ENCODE peak calls at places on chromosomes 13 and 19, in six cellular contexts. One of them, this sample, is unnamed.

GRCh38 chr13:98349731-98350305 is 172.7 kb upstream of the RNF113B start:
- DNase-seq in K562: peak
- DNase-seq in H1: no peak
- DNase-seq in GM12878: no peak
- DNase-seq in HepG2: peak
- DNase-seq in GM12892: no peak
- DNase-seq in this sample: no peak

GRCh38 chr19:44998025-44998424 is 3.2 kb upstream of the RELB start:
- DNase-seq in K562: no peak
- DNase-seq in H1: no peak
- DNase-seq in GM12878: no peak
- DNase-seq in HepG2: no peak
- DNase-seq in GM12892: no peak
- DNase-seq in this sample: no peak

GRCh38 chr13:35927554-35927953 is 203.6 kb downstream of the DCLK1 start:
- DNase-seq in K562: no peak
- DNase-seq in H1: no peak
- DNase-seq in GM12878: no peak
- DNase-seq in HepG2: no peak
- DNase-seq in GM12892: no peak
- DNase-seq in this sample: no peak

GRCh38 chr13:77386880-77387606 is 60.1 kb upstream of the MYCBP2 start:
- DNase-seq in K562: no peak
- DNase-seq in H1: no peak
- DNase-seq in GM12878: no peak
- DNase-seq in HepG2: no peak
- DNase-seq in GM12892: no peak
- DNase-seq in this sample: no peak

GRCh38 chr19:14459703-14460102 is 15.5 kb downstream of the PTGER1 start:
- DNase-seq in K562: no peak
- DNase-seq in H1: no peak
- DNase-seq in GM12878: no peak
- DNase-seq in HepG2: no peak
- DNase-seq in GM12892: no peak
- DNase-seq in this sample: no peak

GRCh38 chr19:54209748-54210494 is 9.3 kb downstream of the RPS9 start:
- DNase-seq in K562: peak
- DNase-seq in H1: no peak
- DNase-seq in GM12878: no peak
- DNase-seq in HepG2: peak
- DNase-seq in GM12892: no peak
- DNase-seq in this sample: no peak

GRCh38 chr13:23628250-23628649 is 58.0 kb downstream of the TNFRSF19 start:
- DNase-seq in K562: no peak
- DNase-seq in H1: no peak
- DNase-seq in GM12878: no peak
- DNase-seq in HepG2: no peak
- DNase-seq in GM12892: no peak
- DNase-seq in this sample: no peak

GRCh38 chr13:48559638-48560320 is 26.9 kb upstream of the RCBTB2 start:
- DNase-seq in K562: peak
- DNase-seq in H1: no peak
- DNase-seq in GM12878: no peak
- DNase-seq in HepG2: no peak
- DNase-seq in GM12892: no peak
- DNase-seq in this sample: no peak

GRCh38 chr13:28478127-28478526 is 16.8 kb downstream of the FLT1 start:
- DNase-seq in K562: no peak
- DNase-seq in H1: no peak
- DNase-seq in GM12878: no peak
- DNase-seq in HepG2: no peak
- DNase-seq in GM12892: no peak
- DNase-seq in this sample: no peak

GRCh38 chr13:53782400-53783030 is 753.9 kb downstream of the OLFM4 start:
- DNase-seq in K562: peak
- DNase-seq in H1: no peak
- DNase-seq in GM12878: peak
- DNase-seq in HepG2: peak
- DNase-seq in GM12892: no peak
- DNase-seq in this sample: peak

GRCh38 chr13:88824218-88824617 is 1153.0 kb downstream of the SLITRK5 start:
- DNase-seq in K562: no peak
- DNase-seq in H1: no peak
- DNase-seq in GM12878: no peak
- DNase-seq in HepG2: no peak
- DNase-seq in GM12892: no peak
- DNase-seq in this sample: no peak

GRCh38 chr13:31050486-31051400 is 111.0 kb downstream of the HSPH1 start:
- DNase-seq in K562: no peak
- DNase-seq in H1: no peak
- DNase-seq in GM12878: no peak
- DNase-seq in HepG2: no peak
- DNase-seq in GM12892: no peak
- DNase-seq in this sample: no peak

GRCh38 chr13:63773476-63773875 is 2357.8 kb upstream of the PCDH20 start:
- DNase-seq in K562: no peak
- DNase-seq in H1: no peak
- DNase-seq in GM12878: no peak
- DNase-seq in HepG2: no peak
- DNase-seq in GM12892: no peak
- DNase-seq in this sample: no peak

GRCh38 chr13:99829156-99829555 is 142.4 kb downstream of the ZIC5 start:
- DNase-seq in K562: no peak
- DNase-seq in H1: no peak
- DNase-seq in GM12878: no peak
- DNase-seq in HepG2: no peak
- DNase-seq in GM12892: no peak
- DNase-seq in this sample: no peak

GRCh38 chr19:31175564-31176348 is 173.5 kb downstream of the TSHZ3 start:
- DNase-seq in K562: no peak
- DNase-seq in H1: no peak
- DNase-seq in GM12878: no peak
- DNase-seq in HepG2: no peak
- DNase-seq in GM12892: no peak
- DNase-seq in this sample: no peak

GRCh38 chr13:27619711-27620376 is 485 bp downstream of the LNX2 start:
- DNase-seq in K562: peak
- DNase-seq in H1: no peak
- DNase-seq in GM12878: no peak
- DNase-seq in HepG2: peak
- DNase-seq in GM12892: peak
- DNase-seq in this sample: peak

GRCh38 chr13:44726777-44727176 is 150.6 kb upstream of the TSC22D1 start:
- DNase-seq in K562: no peak
- DNase-seq in H1: no peak
- DNase-seq in GM12878: no peak
- DNase-seq in HepG2: no peak
- DNase-seq in GM12892: no peak
- DNase-seq in this sample: no peak

GRCh38 chr19:55667958-55668357 is 7.1 kb upstream of the EPN1 start:
- DNase-seq in K562: no peak
- DNase-seq in H1: no peak
- DNase-seq in GM12878: no peak
- DNase-seq in HepG2: no peak
- DNase-seq in GM12892: no peak
- DNase-seq in this sample: no peak

GRCh38 chr19:41409288-41409687 is 11.7 kb downstream of the BCKDHA start:
- DNase-seq in K562: peak
- DNase-seq in H1: no peak
- DNase-seq in GM12878: no peak
- DNase-seq in HepG2: peak
- DNase-seq in GM12892: no peak
- DNase-seq in this sample: no peak

GRCh38 chr19:38880076-38880881 is 2.2 kb upstream of the RINL start:
- DNase-seq in K562: no peak
- DNase-seq in H1: no peak
- DNase-seq in GM12878: no peak
- DNase-seq in HepG2: no peak
- DNase-seq in GM12892: no peak
- DNase-seq in this sample: no peak

GRCh38 chr19:38880882-38881609 is 3.0 kb upstream of the RINL start:
- DNase-seq in K562: no peak
- DNase-seq in H1: no peak
- DNase-seq in GM12878: no peak
- DNase-seq in HepG2: no peak
- DNase-seq in GM12892: no peak
- DNase-seq in this sample: no peak

GRCh38 chr19:38879400-38879751 is 1.3 kb upstream of the RINL start:
- DNase-seq in K562: no peak
- DNase-seq in H1: no peak
- DNase-seq in GM12878: no peak
- DNase-seq in HepG2: no peak
- DNase-seq in GM12892: no peak
- DNase-seq in this sample: no peak

GRCh38 chr19:38878575-38879399 is 712 bp upstream of the RINL start:
- DNase-seq in K562: no peak
- DNase-seq in H1: no peak
- DNase-seq in GM12878: no peak
- DNase-seq in HepG2: no peak
- DNase-seq in GM12892: no peak
- DNase-seq in this sample: no peak

DNA sequence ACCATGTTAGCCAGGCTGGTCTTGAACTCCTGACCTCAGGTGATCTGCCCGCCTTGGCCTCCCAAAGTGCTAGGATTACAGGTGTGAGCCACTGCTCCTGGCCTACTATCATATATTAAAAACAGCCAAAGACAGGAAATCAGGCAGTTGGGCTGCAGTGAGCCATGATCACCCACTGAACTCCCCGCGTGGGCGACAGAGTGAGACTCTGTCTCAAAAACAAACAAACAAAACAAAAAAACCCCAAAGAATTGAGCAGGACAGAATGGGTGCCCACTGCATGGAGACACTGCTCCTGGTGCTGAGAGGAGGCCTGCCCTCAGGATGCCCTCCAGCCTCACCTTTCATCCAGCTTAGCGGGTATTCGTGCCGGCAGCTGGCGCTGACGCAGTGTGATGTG is 5.2 kb upstream of the RINL start:
- DNase-seq in K562: no peak
- DNase-seq in H1: no peak
- DNase-seq in GM12878: no peak
- DNase-seq in HepG2: no peak
- DNase-seq in GM12892: no peak
- DNase-seq in this sample: no peak
- TF ChIP-seq POLR2AphosphoS5 in K562: no peak
- TF ChIP-seq POLR2AphosphoS5 in H1: no peak
- TF ChIP-seq POLR2AphosphoS5 in GM12878: no peak
- TF ChIP-seq POLR2AphosphoS5 in HepG2: no peak
- TF ChIP-seq POLR2AphosphoS5 in GM12892: no peak
- TF ChIP-seq POLR2AphosphoS5 in this sample: no peak

GRCh38 chr19:1063909-1064660 is 2.9 kb upstream of the ARHGAP45 start:
- DNase-seq in K562: no peak
- DNase-seq in H1: no peak
- DNase-seq in GM12878: no peak
- DNase-seq in HepG2: no peak
- DNase-seq in GM12892: no peak
- DNase-seq in this sample: no peak
- TF ChIP-seq TAF1 in K562: no peak
- TF ChIP-seq TAF1 in H1: no peak
- TF ChIP-seq TAF1 in GM12878: no peak
- TF ChIP-seq TAF1 in HepG2: no peak
- TF ChIP-seq TAF1 in GM12892: no peak
- TF ChIP-seq TAF1 in this sample: no peak

DNA sequence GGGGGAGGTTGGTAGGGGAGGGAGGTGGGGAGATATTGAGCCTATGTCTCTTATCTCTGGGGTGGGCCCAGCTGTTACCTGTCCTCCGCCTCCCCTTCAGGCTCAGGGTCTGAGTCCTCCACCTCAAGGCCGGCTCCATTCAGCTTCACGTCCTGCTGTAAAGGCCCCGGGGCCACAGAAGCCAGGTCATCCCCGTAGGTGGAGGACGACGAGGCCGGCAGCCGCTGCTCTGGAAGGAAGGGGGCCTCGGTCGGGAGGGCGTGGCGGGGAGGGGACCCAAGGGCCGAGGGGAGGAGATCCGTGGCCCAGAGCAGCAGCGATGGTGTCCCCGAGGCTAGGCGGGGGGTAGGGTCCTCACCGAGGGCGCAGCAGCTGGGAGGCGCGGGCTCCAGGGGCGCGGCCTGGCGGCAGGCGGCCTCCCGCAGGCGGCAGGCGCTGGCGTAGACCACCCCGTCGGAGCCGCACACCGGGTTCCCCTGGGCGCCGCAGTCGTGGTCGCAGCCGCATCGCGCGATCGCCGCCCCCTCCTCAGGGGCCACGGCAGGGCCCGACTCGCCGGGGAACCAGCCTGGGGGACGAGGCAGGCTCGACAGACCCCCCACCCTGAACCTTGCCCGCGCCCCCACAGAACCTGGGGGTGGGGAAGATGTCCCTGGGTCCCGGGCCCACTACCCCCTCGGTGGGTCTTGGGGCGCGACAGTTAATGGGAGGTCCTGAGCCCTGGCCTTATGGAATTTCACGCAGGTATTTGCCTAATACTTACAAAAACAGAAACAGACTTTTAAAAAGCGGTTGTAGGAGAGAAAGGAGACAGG is 7.5 kb downstream of the F2RL3 start:
- DNase-seq in K562: peak
- DNase-seq in H1: no peak
- DNase-seq in GM12878: no peak
- DNase-seq in HepG2: no peak
- DNase-seq in GM12892: no peak
- DNase-seq in this sample: no peak
- TF ChIP-seq POLR2A in K562: peak
- TF ChIP-seq POLR2A in H1: no peak
- TF ChIP-seq POLR2A in GM12878: no peak
- TF ChIP-seq POLR2A in HepG2: no peak
- TF ChIP-seq POLR2A in GM12892: no peak
- TF ChIP-seq POLR2A in this sample: no peak

GRCh38 chr19:18798384-18799352 is 7.6 kb upstream of the COMP start:
- DNase-seq in K562: no peak
- DNase-seq in H1: no peak
- DNase-seq in GM12878: no peak
- DNase-seq in HepG2: peak
- DNase-seq in GM12892: no peak
- DNase-seq in this sample: no peak
- TF ChIP-seq POLR2AphosphoS5 in K562: no peak
- TF ChIP-seq POLR2AphosphoS5 in H1: no peak
- TF ChIP-seq POLR2AphosphoS5 in GM12878: no peak
- TF ChIP-seq POLR2AphosphoS5 in HepG2: no peak
- TF ChIP-seq POLR2AphosphoS5 in GM12892: no peak
- TF ChIP-seq POLR2AphosphoS5 in this sample: no peak

This sample was measured in GM12891.